ENCODE peak calls at places on chromosomes 3 and 15, in eight cellular contexts. U is NCI-H226; O is activated naive CD4-positive, alpha-beta T cell treated with Interleukin-2 at 50 U/mL for 16 hours; S is myocyte; I is stimulated activated CD4-positive, alpha-beta T cell treated with anti-CD3 and anti-CD28 coated beads, TNF-alpha, amount 100 ng/mL, for 1 hour; D is AG04450; R is SW480; F is HCEC 1CT. M is an unnamed sample.

GRCh38 chr15:41377978-41378377 is 24.3 kb downstream of the NDUFAF1 start:
- DNase-seq in O (no peak), F (no peak), D (no peak), R (peak; percentile 7), I (no peak), S (no peak), U (no peak), M (no peak)

GRCh38 chr3:135908225-135908624 is 57.3 kb upstream of the PPP2R3A start:
- DNase-seq in R (no peak), O (no peak), I (no peak), U (no peak), D (no peak), F (peak; percentile 42), S (no peak), M (no peak)

GRCh38 chr3:72171946-72172345 is 387.0 kb upstream of the PROK2 start:
- DNase-seq in O (no peak), U (no peak), S (no peak), R (no peak), I (no peak), F (no peak), D (no peak), M (no peak)

GRCh38 chr3:193975072-193975535 is 160.8 kb upstream of the HES1 start:
- DNase-seq in I (no peak), U (no peak), O (no peak), R (no peak), F (no peak), S (no peak), D (no peak), M (no peak)

GRCh38 chr3:194637541-194638400 is 4.6 kb upstream of the TMEM44 start:
- DNase-seq in R (no peak), S (no peak), O (no peak), I (no peak), U (no peak), F (no peak), D (no peak), M (no peak)

GRCh38 chr3:48445277-48445882 is 1.2 kb upstream of the ATRIP start:
- DNase-seq in O (no peak), F (no peak), D (no peak), U (no peak), R (no peak), I (no peak), S (no peak), M (no peak)

GRCh38 chr15:25062551-25063430 is 108.0 kb downstream of the SNRPN start:
- DNase-seq in R (no peak), U (no peak), O (no peak), I (no peak), S (no peak), F (no peak), D (no peak), M (no peak)

GRCh38 chr3:4813855-4814254 is 165.4 kb upstream of the BHLHE40 start:
- DNase-seq in O (no peak), I (no peak), D (no peak), U (no peak), F (no peak), S (no peak), R (no peak), M (peak; percentile 81)